ENCODE peak calls at places on chromosomes 16 and 17, in seven cellular contexts. One of them, this sample, is unnamed.
A peak's percentile ranks its signal among the peaks of the same experiment; 100 is the strongest.

GRCh38 chr16:80122155-80122554 is 418.6 kb upstream of the DYNLRB2 start:
- DNase-seq in mesendoderm: peak; percentile 65
- DNase-seq in neuronal stem cell: no peak
- DNase-seq in H1: no peak
- DNase-seq in H9: no peak
- DNase-seq in mesenchymal stem cell: peak; percentile 33
- DNase-seq in trophoblast cell: no peak
- DNase-seq in this sample: no peak

GRCh38 chr16:30721606-30722005 is 22.6 kb downstream of the SRCAP start:
- DNase-seq in mesendoderm: no peak
- DNase-seq in neuronal stem cell: no peak
- DNase-seq in H1: no peak
- DNase-seq in H9: no peak
- DNase-seq in mesenchymal stem cell: no peak
- DNase-seq in trophoblast cell: no peak
- DNase-seq in this sample: peak; percentile 16

GRCh38 chr16:58196898-58197313 is 1.0 kb downstream of the CSNK2A2 start:
- DNase-seq in mesendoderm: peak; percentile 26
- DNase-seq in neuronal stem cell: no peak
- DNase-seq in H1: no peak
- DNase-seq in H9: no peak
- DNase-seq in mesenchymal stem cell: peak; percentile 22
- DNase-seq in trophoblast cell: no peak
- DNase-seq in this sample: peak; percentile 48

GRCh38 chr17:21170829-21171228 is 43.1 kb downstream of the TMEM11 start:
- DNase-seq in mesendoderm: no peak
- DNase-seq in neuronal stem cell: no peak
- DNase-seq in H1: no peak
- DNase-seq in H9: no peak
- DNase-seq in mesenchymal stem cell: no peak
- DNase-seq in trophoblast cell: no peak
- DNase-seq in this sample: no peak

GRCh38 chr16:5415123-5415522 is 317.5 kb upstream of the EEF2KMT start:
- DNase-seq in mesendoderm: peak; percentile 78
- DNase-seq in neuronal stem cell: no peak
- DNase-seq in H1: no peak
- DNase-seq in H9: peak; percentile 60
- DNase-seq in mesenchymal stem cell: no peak
- DNase-seq in trophoblast cell: no peak
- DNase-seq in this sample: no peak

GRCh38 chr17:32558328-32558955 is 71.6 kb downstream of the CDK5R1 start:
- DNase-seq in mesendoderm: no peak
- DNase-seq in neuronal stem cell: no peak
- DNase-seq in H1: no peak
- DNase-seq in H9: no peak
- DNase-seq in mesenchymal stem cell: no peak
- DNase-seq in trophoblast cell: no peak
- DNase-seq in this sample: no peak

GRCh38 chr16:24419709-24420108 is 119.7 kb upstream of the RBBP6 start:
- DNase-seq in mesendoderm: peak; percentile 76
- DNase-seq in neuronal stem cell: no peak
- DNase-seq in H1: no peak
- DNase-seq in H9: no peak
- DNase-seq in mesenchymal stem cell: no peak
- DNase-seq in trophoblast cell: no peak
- DNase-seq in this sample: no peak

GRCh38 chr16:87626401-87626800 is 24.1 kb downstream of the JPH3 start:
- DNase-seq in mesendoderm: no peak
- DNase-seq in neuronal stem cell: no peak
- DNase-seq in H1: no peak
- DNase-seq in H9: no peak
- DNase-seq in mesenchymal stem cell: no peak
- DNase-seq in trophoblast cell: no peak
- DNase-seq in this sample: no peak

GRCh38 chr17:61490540-61490975 is 38.3 kb downstream of the TBX4 start:
- DNase-seq in mesendoderm: no peak
- DNase-seq in neuronal stem cell: no peak
- DNase-seq in H1: no peak
- DNase-seq in H9: no peak
- DNase-seq in mesenchymal stem cell: peak; percentile 85
- DNase-seq in trophoblast cell: peak; percentile 91
- DNase-seq in this sample: peak; percentile 90

GRCh38 chr17:5200360-5200759 is 8.7 kb upstream of the ZNF594 start:
- DNase-seq in mesendoderm: no peak
- DNase-seq in neuronal stem cell: no peak
- DNase-seq in H1: no peak
- DNase-seq in H9: no peak
- DNase-seq in mesenchymal stem cell: no peak
- DNase-seq in trophoblast cell: no peak
- DNase-seq in this sample: no peak
- H3K23ac ChIP-seq in mesendoderm: no peak overlapping the region
- H3K23ac ChIP-seq in neuronal stem cell: no peak overlapping the region
- H3K23ac ChIP-seq in H1: no peak overlapping the region
- H3K23ac ChIP-seq in H9: no peak overlapping the region
- H3K23ac ChIP-seq in mesenchymal stem cell: no peak overlapping the region
- H3K23ac ChIP-seq in trophoblast cell: no peak overlapping the region
- H3K23ac ChIP-seq in this sample: no peak overlapping the region

GRCh38 chr16:78764478-78764877 is 665.0 kb downstream of the WWOX start:
- DNase-seq in mesendoderm: no peak
- DNase-seq in neuronal stem cell: no peak
- DNase-seq in H1: no peak
- DNase-seq in H9: no peak
- DNase-seq in mesenchymal stem cell: no peak
- DNase-seq in trophoblast cell: no peak
- DNase-seq in this sample: no peak
- H3K23ac ChIP-seq in mesendoderm: no peak overlapping the region
- H3K23ac ChIP-seq in neuronal stem cell: no peak overlapping the region
- H3K23ac ChIP-seq in H1: no peak overlapping the region
- H3K23ac ChIP-seq in H9: no peak overlapping the region
- H3K23ac ChIP-seq in mesenchymal stem cell: no peak overlapping the region
- H3K23ac ChIP-seq in trophoblast cell: no peak overlapping the region
- H3K23ac ChIP-seq in this sample: no peak overlapping the region

GRCh38 chr16:28320023-28320561 is 27.8 kb downstream of the SBK1 start:
- DNase-seq in mesendoderm: no peak
- DNase-seq in neuronal stem cell: no peak
- DNase-seq in H1: no peak
- DNase-seq in H9: no peak
- DNase-seq in mesenchymal stem cell: no peak
- DNase-seq in trophoblast cell: peak; percentile 18
- DNase-seq in this sample: no peak

GRCh38 chr16:28319476-28320022 is 27.2 kb downstream of the SBK1 start:
- DNase-seq in mesendoderm: no peak
- DNase-seq in neuronal stem cell: no peak
- DNase-seq in H1: no peak
- DNase-seq in H9: no peak
- DNase-seq in mesenchymal stem cell: no peak
- DNase-seq in trophoblast cell: no peak
- DNase-seq in this sample: no peak

GRCh38 chr16:28316056-28316455 is 23.7 kb downstream of the SBK1 start:
- DNase-seq in mesendoderm: no peak
- DNase-seq in neuronal stem cell: no peak
- DNase-seq in H1: no peak
- DNase-seq in H9: no peak
- DNase-seq in mesenchymal stem cell: no peak
- DNase-seq in trophoblast cell: no peak
- DNase-seq in this sample: no peak

GRCh38 chr16:28318042-28318597 is 25.8 kb downstream of the SBK1 start:
- DNase-seq in mesendoderm: no peak
- DNase-seq in neuronal stem cell: no peak
- DNase-seq in H1: no peak
- DNase-seq in H9: no peak
- DNase-seq in mesenchymal stem cell: no peak
- DNase-seq in trophoblast cell: no peak
- DNase-seq in this sample: no peak

DNA sequence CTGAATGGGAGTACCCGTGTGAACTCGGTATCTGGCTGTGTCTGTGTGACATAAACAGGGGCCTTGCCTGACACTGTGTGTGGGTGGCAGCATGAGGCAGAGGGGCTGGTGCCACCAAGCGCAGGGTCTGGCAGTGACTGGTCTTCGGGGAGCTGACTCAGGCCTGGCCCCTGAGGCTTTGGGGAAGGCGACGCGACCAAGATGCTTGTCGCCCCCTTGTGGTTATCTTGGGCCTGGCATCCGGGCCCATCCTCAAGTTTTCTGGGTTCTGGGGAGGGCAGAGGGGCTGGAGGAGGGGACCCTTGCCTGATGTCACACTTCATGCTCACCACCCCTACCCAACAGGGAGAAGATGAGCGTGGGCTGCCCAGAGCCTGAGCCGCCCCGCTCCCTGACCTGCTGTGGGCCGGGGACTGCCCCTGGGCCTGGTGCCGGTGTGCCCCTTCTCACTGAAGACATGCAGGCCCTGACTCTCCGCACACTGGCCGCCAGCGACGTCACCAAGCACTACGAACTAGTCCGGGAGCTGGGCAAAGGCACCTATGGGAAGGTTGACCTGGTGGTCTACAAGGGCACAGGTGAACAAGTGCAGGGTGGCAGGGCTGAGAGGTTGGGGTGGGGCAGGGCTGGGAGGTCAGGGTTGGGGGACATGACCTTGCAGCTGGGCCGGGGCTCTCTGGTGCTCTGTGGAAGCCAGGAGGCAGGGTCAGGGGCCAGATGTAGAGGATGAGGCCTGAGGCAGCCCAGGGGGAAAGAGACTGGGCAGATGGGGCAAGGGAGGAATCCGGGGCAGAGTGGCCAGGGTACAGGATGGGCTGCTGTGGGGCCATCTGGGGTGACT is 24.9 kb downstream of the SBK1 start:
- DNase-seq in mesendoderm: peak; percentile 71
- DNase-seq in neuronal stem cell: peak; percentile 59
- DNase-seq in H1: peak; percentile 92
- DNase-seq in H9: peak; percentile 76
- DNase-seq in mesenchymal stem cell: peak; percentile 61
- DNase-seq in trophoblast cell: peak; percentile 73
- DNase-seq in this sample: peak; percentile 34
- H3K23ac ChIP-seq in mesendoderm: no peak overlapping the region
- H3K23ac ChIP-seq in neuronal stem cell: peak overlapping the region; percentile 96
- H3K23ac ChIP-seq in H1: no peak overlapping the region
- H3K23ac ChIP-seq in H9: no peak overlapping the region
- H3K23ac ChIP-seq in mesenchymal stem cell: no peak overlapping the region
- H3K23ac ChIP-seq in trophoblast cell: no peak overlapping the region
- H3K23ac ChIP-seq in this sample: no peak overlapping the region

GRCh38 chr17:75009139-75009724 is 3.2 kb upstream of the MRPL58 start:
- DNase-seq in mesendoderm: no peak
- DNase-seq in neuronal stem cell: no peak
- DNase-seq in H1: no peak
- DNase-seq in H9: no peak
- DNase-seq in mesenchymal stem cell: no peak
- DNase-seq in trophoblast cell: peak; percentile 72
- DNase-seq in this sample: no peak

GRCh38 chr17:75012320-75013076 is at the start of gene MRPL58:
- DNase-seq in mesendoderm: peak; percentile 95
- DNase-seq in neuronal stem cell: peak; percentile 88
- DNase-seq in H1: peak; percentile 93
- DNase-seq in H9: peak; percentile 97
- DNase-seq in mesenchymal stem cell: peak; percentile 87
- DNase-seq in trophoblast cell: peak; percentile 86
- DNase-seq in this sample: peak; percentile 83

GRCh38 chr17:75011788-75012319 is 616 bp upstream of the MRPL58 start:
- DNase-seq in mesendoderm: no peak
- DNase-seq in neuronal stem cell: no peak
- DNase-seq in H1: no peak
- DNase-seq in H9: no peak
- DNase-seq in mesenchymal stem cell: peak; percentile 44
- DNase-seq in trophoblast cell: peak; percentile 69
- DNase-seq in this sample: peak; percentile 59

GRCh38 chr17:75010683-75011406 is 1.6 kb upstream of the MRPL58 start:
- DNase-seq in mesendoderm: peak; percentile 91
- DNase-seq in neuronal stem cell: no peak
- DNase-seq in H1: no peak
- DNase-seq in H9: peak; percentile 75
- DNase-seq in mesenchymal stem cell: peak; percentile 87
- DNase-seq in trophoblast cell: peak; percentile 97
- DNase-seq in this sample: peak; percentile 55

GRCh38 chr17:75013077-75013391 is 564 bp downstream of the MRPL58 start:
- DNase-seq in mesendoderm: no peak
- DNase-seq in neuronal stem cell: no peak
- DNase-seq in H1: no peak
- DNase-seq in H9: no peak
- DNase-seq in mesenchymal stem cell: no peak
- DNase-seq in trophoblast cell: no peak
- DNase-seq in this sample: no peak
- H3K23ac ChIP-seq in mesendoderm: peak overlapping the region; percentile 37
- H3K23ac ChIP-seq in neuronal stem cell: no peak overlapping the region
- H3K23ac ChIP-seq in H1: no peak overlapping the region
- H3K23ac ChIP-seq in H9: no peak overlapping the region
- H3K23ac ChIP-seq in mesenchymal stem cell: peak overlapping the region; percentile 94
- H3K23ac ChIP-seq in trophoblast cell: no peak overlapping the region
- H3K23ac ChIP-seq in this sample: peak overlapping the region; percentile 83

DNA sequence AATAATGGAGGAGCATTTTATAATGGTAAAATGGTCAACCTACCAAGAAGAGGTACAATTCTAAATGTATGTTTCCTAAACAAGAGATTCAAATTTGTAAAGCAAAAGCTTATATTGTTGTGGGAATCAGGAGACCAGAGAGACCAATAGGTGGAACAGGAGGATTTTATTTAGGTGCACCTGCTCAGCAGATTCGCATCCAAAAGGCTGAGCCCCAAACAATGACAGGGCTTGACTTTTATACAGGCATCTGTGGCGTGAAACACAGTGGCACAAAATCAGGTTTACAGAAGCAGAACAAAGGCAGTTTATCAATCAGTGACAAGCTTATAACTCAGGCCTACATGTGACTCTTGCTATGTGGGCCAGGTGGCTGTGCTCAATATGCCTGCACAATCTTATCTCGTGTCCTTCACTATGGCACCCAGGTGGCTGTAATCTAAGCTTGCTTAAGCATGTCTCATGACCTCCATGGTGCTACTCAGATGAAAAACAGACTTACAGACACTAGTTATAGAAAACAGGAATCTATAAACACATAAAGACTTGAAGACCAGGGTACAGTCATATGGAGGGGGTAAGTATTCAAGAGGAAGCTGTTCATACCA is 780.2 kb upstream of the CA10 start:
- DNase-seq in mesendoderm: peak; percentile 22
- DNase-seq in neuronal stem cell: no peak
- DNase-seq in H1: no peak
- DNase-seq in H9: no peak
- DNase-seq in mesenchymal stem cell: no peak
- DNase-seq in trophoblast cell: no peak
- DNase-seq in this sample: no peak
- H3K23ac ChIP-seq in mesendoderm: no peak overlapping the region
- H3K23ac ChIP-seq in neuronal stem cell: no peak overlapping the region
- H3K23ac ChIP-seq in H1: no peak overlapping the region
- H3K23ac ChIP-seq in H9: no peak overlapping the region
- H3K23ac ChIP-seq in mesenchymal stem cell: no peak overlapping the region
- H3K23ac ChIP-seq in trophoblast cell: no peak overlapping the region
- H3K23ac ChIP-seq in this sample: no peak overlapping the region

DNA sequence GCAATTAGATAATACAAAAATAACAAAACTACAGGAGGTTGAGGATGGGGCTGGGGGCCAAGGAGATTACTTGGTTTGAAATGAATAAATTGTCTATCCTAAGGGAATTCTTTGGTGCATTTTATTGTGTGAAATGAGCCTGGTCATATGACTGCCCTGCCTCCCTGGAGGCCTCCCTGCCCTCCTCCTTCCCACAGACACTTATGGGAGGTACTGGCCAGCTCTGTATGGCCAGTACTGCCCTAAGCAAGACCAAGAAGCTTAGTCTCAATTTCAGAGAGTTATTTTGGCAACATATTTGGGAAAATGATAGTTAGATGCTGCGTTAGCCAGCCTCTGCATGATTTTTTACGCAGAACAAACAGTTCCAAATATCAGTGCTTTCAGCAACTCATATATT is 511.9 kb downstream of the WWOX start:
- DNase-seq in mesendoderm: no peak
- DNase-seq in neuronal stem cell: no peak
- DNase-seq in H1: no peak
- DNase-seq in H9: no peak
- DNase-seq in mesenchymal stem cell: no peak
- DNase-seq in trophoblast cell: no peak
- DNase-seq in this sample: no peak
- H3K23ac ChIP-seq in mesendoderm: no peak overlapping the region
- H3K23ac ChIP-seq in neuronal stem cell: no peak overlapping the region
- H3K23ac ChIP-seq in H1: no peak overlapping the region
- H3K23ac ChIP-seq in H9: no peak overlapping the region
- H3K23ac ChIP-seq in mesenchymal stem cell: no peak overlapping the region
- H3K23ac ChIP-seq in trophoblast cell: no peak overlapping the region
- H3K23ac ChIP-seq in this sample: no peak overlapping the region

This sample was measured in IMR-90.